ENCODE peak calls at places on chromosomes 13 and 19, in ten cellular contexts. V is CD4-positive, alpha-beta memory T cell; J is anterior cingulate cortex; U is stimulated activated CD4-positive, alpha-beta T cell treated with anti-CD3 and anti-CD28 coated beads, TNF-alpha, amount 100 ng/mL, for 48 hours; E is esophagus muscularis mucosa; F is M059J; B is AG10803; M is endodermal cell; S is EH; X is iPS-NIHi11. C is an unnamed sample.

GRCh38 chr19:19485161-19485997 is 30.0 kb downstream of the TSSK6 start:
- DNase-seq in V (no peak), J (no peak), U (no peak), E (no peak), F (no peak), B (peak; percentile 47), M (no peak), S (peak; percentile 52), X (no peak), C (no peak)

GRCh38 chr13:100646030-100646673 is 28.4 kb downstream of the TMTC4 start:
- DNase-seq in V (no peak), J (peak; percentile 22), U (no peak), E (no peak), F (peak; percentile 19), B (peak; percentile 20), M (peak; percentile 78), S (peak; percentile 28), X (peak; percentile 39), C (no peak)

GRCh38 chr13:94558721-94559120 is 37.2 kb downstream of the TGDS start:
- DNase-seq in V (peak; percentile 29), J (no peak), U (no peak), E (peak; percentile 74), F (no peak), B (no peak), M (no peak), S (peak; percentile 9), X (no peak), C (peak; percentile 49)

GRCh38 chr19:48491793-48492123 is 19.9 kb downstream of the LMTK3 start:
- DNase-seq in V (no peak), J (no peak), U (no peak), E (no peak), F (no peak), B (no peak), M (peak; percentile 95), S (no peak), X (no peak), C (no peak)

GRCh38 chr13:111316161-111316730 is 4.2 kb upstream of the TEX29 start:
- DNase-seq in V (no peak), J (no peak), U (no peak), E (no peak), F (no peak), B (peak; percentile 6), M (no peak), S (peak; percentile 36), X (no peak), C (no peak)

GRCh38 chr19:11674067-11674492 is 64.7 kb downstream of the ZNF823 start:
- DNase-seq in V (no peak), J (no peak), U (no peak), E (no peak), F (no peak), B (no peak), M (no peak), S (no peak), X (peak; percentile 52), C (no peak)

GRCh38 chr13:50894042-50894441 is 15.5 kb upstream of the RNASEH2B start:
- DNase-seq in V (no peak), J (no peak), U (no peak), E (no peak), F (no peak), B (no peak), M (no peak), S (no peak), X (no peak), C (no peak)

GRCh38 chr13:87999141-87999765 is 328.1 kb downstream of the SLITRK5 start:
- DNase-seq in V (no peak), J (no peak), U (no peak), E (no peak), F (peak; percentile 13), B (peak; percentile 88), M (no peak), S (peak; percentile 36), X (no peak), C (no peak)

GRCh38 chr19:43594710-43595604 is 977 bp downstream of the IRGQ start:
- DNase-seq in V (peak; percentile 80), J (peak; percentile 18), U (peak; percentile 44), E (no peak), F (peak; percentile 68), B (peak; percentile 51), M (peak; percentile 92), S (peak; percentile 65), X (peak; percentile 76), C (peak; percentile 83)

GRCh38 chr13:68628994-68629393 is 1398.9 kb upstream of the PCDH9 start:
- DNase-seq in V (no peak), J (no peak), U (no peak), E (no peak), F (no peak), B (no peak), M (no peak), S (no peak), X (no peak), C (no peak)

GRCh38 chr19:42176649-42176989 is 40.9 kb downstream of the DEDD2 start:
- DNase-seq in V (no peak), J (no peak), U (no peak), E (no peak), F (no peak), B (no peak), M (no peak), S (no peak), X (peak; percentile 63), C (no peak)

GRCh38 chr19:9313756-9314155 is 4.1 kb upstream of the ZNF699 start:
- DNase-seq in V (no peak), J (no peak), U (no peak), E (no peak), F (no peak), B (no peak), M (no peak), S (no peak), X (no peak), C (no peak)

GRCh38 chr19:45902651-45903625 is 525 bp upstream of the MYPOP start:
- DNase-seq in V (peak; percentile 99), J (peak; percentile 97), U (peak; percentile 98), E (peak; percentile 97), F (peak; percentile 96), B (peak; percentile 92), M (peak; percentile 100), S (peak; percentile 97), X (peak; percentile 100), C (peak; percentile 99)

GRCh38 chr19:44212865-44213346 is 574 bp downstream of the ZNF227 start:
- DNase-seq in V (no peak), J (peak; percentile 54), U (no peak), E (no peak), F (peak; percentile 62), B (peak; percentile 13), M (peak; percentile 51), S (peak; percentile 49), X (peak; percentile 26), C (no peak)

GRCh38 chr13:94233401-94233800 is 246.1 kb downstream of the DCT start:
- DNase-seq in V (no peak), J (no peak), U (no peak), E (no peak), F (peak; percentile 79), B (peak; percentile 85), M (no peak), S (peak; percentile 89), X (no peak), C (no peak)

GRCh38 chr13:114151565-114152284 is 19.3 kb upstream of the RASA3 start:
- DNase-seq in V (peak; percentile 59), J (no peak), U (no peak), E (no peak), F (no peak), B (no peak), M (peak; percentile 42), S (no peak), X (peak; percentile 55), C (peak; percentile 56)

GRCh38 chr13:35733832-35734231 is 257.3 kb upstream of the MAB21L1 start:
- DNase-seq in V (no peak), J (no peak), U (no peak), E (peak; percentile 74), F (no peak), B (no peak), M (no peak), S (no peak), X (no peak), C (no peak)

GRCh38 chr19:12194827-12195500 is 32.1 kb downstream of the ZNF136 start:
- DNase-seq in V (peak; percentile 55), J (peak; percentile 89), U (no peak), E (peak; percentile 95), F (no peak), B (peak; percentile 26), M (no peak), S (peak; percentile 9), X (peak; percentile 67), C (peak; percentile 68)

GRCh38 chr13:71906438-71906837 is 39.4 kb upstream of the DACH1 start:
- DNase-seq in V (no peak), J (no peak), U (no peak), E (no peak), F (no peak), B (no peak), M (no peak), S (no peak), X (no peak), C (no peak)

GRCh38 chr19:31018951-31019350 is 330.3 kb downstream of the TSHZ3 start:
- DNase-seq in V (no peak), J (no peak), U (no peak), E (no peak), F (no peak), B (no peak), M (no peak), S (no peak), X (no peak), C (no peak)

GRCh38 chr13:112069727-112070300 is 2.9 kb downstream of the SOX1 start:
- DNase-seq in V (no peak), J (no peak), U (no peak), E (peak; percentile 31), F (no peak), B (no peak), M (peak; percentile 51), S (no peak), X (no peak), C (no peak)

GRCh38 chr19:40503300-40503699 is 36.5 kb downstream of the SPTBN4 start:
- DNase-seq in V (no peak), J (peak; percentile 29), U (no peak), E (no peak), F (no peak), B (no peak), M (peak; percentile 54), S (no peak), X (peak; percentile 56), C (no peak)

GRCh38 chr19:2503521-2504109 is 27.7 kb downstream of the GADD45B start:
- DNase-seq in V (peak; percentile 78), J (no peak), U (peak; percentile 36), E (no peak), F (peak; percentile 73), B (peak; percentile 88), M (peak; percentile 79), S (peak; percentile 78), X (peak; percentile 69), C (peak; percentile 76)

C was measured in activated naive CD4-positive, alpha-beta T cell treated with anti-CD3 and anti-CD28 coated beads, Interleukin-2, amount 10 ng/mL, durations not matched to agents 7 days and 5 days.